ENCODE peak calls at places on chromosomes 2 and 18, in four cellular contexts. F is GM12864; R is stimulated activated CD4-positive, alpha-beta T cell treated with anti-CD3 and anti-CD28 coated beads, TNF-alpha, amount 100 ng/mL, for 4 hours; J is neural crest cell. Z is an unnamed sample.

GRCh38 chr2:147641644-147642043 is 203.2 kb upstream of the ACVR2A start:
- DNase-seq in F (no peak), R (no peak), J (no peak), Z (no peak)

GRCh38 chr2:70127920-70128444 is 40.7 kb downstream of the PCBP1 start:
- DNase-seq in F (no peak), J (no peak), R (no peak), Z (no peak)

GRCh38 chr2:37350034-37350433 is 5.6 kb downstream of the QPCT start:
- DNase-seq in F (no peak), J (no peak), R (no peak), Z (no peak)

GRCh38 chr2:71880846-71881610 is 266.6 kb downstream of the CYP26B1 start:
- DNase-seq in J (no peak), F (no peak), R (no peak), Z (no peak)

GRCh38 chr2:120419073-120419472 is 73.1 kb downstream of the INHBB start:
- DNase-seq in F (no peak), R (no peak), J (no peak), Z (no peak)

GRCh38 chr18:52337286-52337685 is 2.7 kb upstream of the DCC start:
- DNase-seq in F (no peak), R (no peak), J (no peak), Z (no peak)

GRCh38 chr2:127820080-127820668 is 9.2 kb upstream of the WDR33 start:
- DNase-seq in J (no peak), R (no peak), F (no peak), Z (no peak)

GRCh38 chr2:181483876-181484275 is 26.7 kb downstream of the ITGA4 start:
- DNase-seq in J (no peak), F (no peak), R (no peak), Z (no peak)

GRCh38 chr18:46407471-46408166 is 249.4 kb downstream of the LOXHD1 start:
- DNase-seq in F (no peak), J (no peak), R (no peak), Z (no peak)

GRCh38 chr2:110125292-110125691 is 9.7 kb upstream of the MALL start:
- DNase-seq in J (no peak), F (no peak), R (no peak), Z (no peak)

GRCh38 chr2:238936162-238937052 is 88.5 kb downstream of the TWIST2 start:
- DNase-seq in J (no peak), F (no peak), R (no peak), Z (no peak)

GRCh38 chr2:29066989-29067605 is 7.2 kb downstream of the PCARE start:
- DNase-seq in F (no peak), J (no peak), R (no peak), Z (no peak)

GRCh38 chr2:154914606-154915005 is 216.1 kb downstream of the KCNJ3 start:
- DNase-seq in R (no peak), F (no peak), J (no peak), Z (no peak)

GRCh38 chr2:188068093-188068492 is 223.6 kb upstream of the GULP1 start:
- DNase-seq in J (no peak), R (no peak), F (no peak), Z (no peak)

GRCh38 chr2:96265349-96265839 is 403 bp downstream of the TMEM127 start:
- DNase-seq in R (no peak), J (peak; percentile 42), F (no peak), Z (peak; percentile 18)

GRCh38 chr2:80896576-80896975 is 592.0 kb upstream of the LRRTM1 start:
- DNase-seq in J (no peak), F (no peak), R (no peak), Z (no peak)

GRCh38 chr2:25251032-25251460 is 82.7 kb upstream of the POMC start:
- DNase-seq in J (no peak), F (no peak), R (no peak), Z (no peak)

GRCh38 chr2:47072728-47073191 is 82.3 kb downstream of the STPG4 start:
- DNase-seq in J (no peak), F (no peak), R (no peak), Z (no peak)

GRCh38 chr18:22300665-22301636 is 116.8 kb downstream of the CTAGE1 start:
- DNase-seq in F (no peak), J (no peak), R (no peak), Z (no peak)

Z was measured in activated CD4-positive, alpha-beta T cell treated with anti-CD3 and anti-CD28 coated beads, Interleukin-2, amount 50 U/mL, for 24 hours.